ENCODE peak calls at places on chromosomes 11 and 22, in five cellular contexts. F is sigmoid colon, T is prostate gland, I is transverse colon, S is Caco-2. K is an unnamed sample. For H3K4me1, the result is how much of the 10 kb centered on the place peaks cover.

GRCh38 chr22:50174382-50175190 is 4.1 kb downstream of the PANX2 start:
- DNase-seq in I (no peak), T (no peak), S (no peak), F (peak), K (no peak)

GRCh38 chr11:4677948-4678347 is 19.7 kb downstream of the OR51E2 start:
- DNase-seq in F (no peak), T (peak), I (no peak), S (no peak), K (no peak)

GRCh38 chr11:92653448-92653847 is 316.0 kb upstream of the MTNR1B start:
- DNase-seq in S (no peak), I (no peak), T (no peak), F (no peak), K (no peak)

GRCh38 chr11:131760191-131760951 is 390.0 kb downstream of the NTM start:
- DNase-seq in I (no peak), T (no peak), F (no peak), S (no peak), K (no peak)

GRCh38 chr11:129117595-129118350 is 74.4 kb downstream of the ARHGAP32 start:
- DNase-seq in F (no peak), I (peak), T (peak), S (peak), K (peak)

GRCh38 chr11:129143335-129143734 is 48.8 kb downstream of the ARHGAP32 start:
- DNase-seq in T (no peak), I (peak), S (peak), F (peak), K (peak)

GRCh38 chr11:72989727-72990126 is 152.4 kb downstream of the FCHSD2 start:
- DNase-seq in T (no peak), F (no peak), S (no peak), I (no peak), K (no peak)

GRCh38 chr11:77153276-77154185 is 25.5 kb downstream of the MYO7A start:
- DNase-seq in F (no peak), I (no peak), S (no peak), T (no peak), K (peak)

GRCh38 chr11:70627219-70627618 is 228.9 kb downstream of the CTTN start:
- DNase-seq in S (no peak), F (no peak), I (peak), T (no peak), K (peak)

GRCh38 chr11:2521681-2522630 is 77.1 kb downstream of the KCNQ1 start:
- DNase-seq in I (peak), S (no peak), F (peak), T (no peak), K (peak)

GRCh38 chr11:66317322-66317765 is 500 bp upstream of the CD248 start:
- DNase-seq in F (peak), S (no peak), I (no peak), T (no peak), K (no peak)

GRCh38 chr11:503179-503981 is 3.7 kb downstream of the RNH1 start:
- DNase-seq in F (peak), T (no peak), I (peak), S (no peak), K (peak)

GRCh38 chr11:70694371-70694770 is 296.0 kb downstream of the CTTN start:
- DNase-seq in I (no peak), S (no peak), F (no peak), T (no peak), K (peak)

GRCh38 chr11:67464411-67465189 is 4.5 kb downstream of the TMEM134 start:
- DNase-seq in F (peak), S (peak), I (peak), T (peak), K (peak)

GRCh38 chr22:35380013-35380412 is 883 bp upstream of the HMOX1 start:
- DNase-seq in S (no peak), T (no peak), I (peak), F (no peak), K (peak)

GRCh38 chr11:31355131-31355530 is 14.4 kb downstream of the DCDC1 start:
- DNase-seq in I (no peak), S (no peak), F (no peak), T (no peak), K (no peak)

GRCh38 chr11:15635501-15635900 is 520.8 kb downstream of the INSC start:
- DNase-seq in S (no peak), I (no peak), T (no peak), F (no peak), K (no peak)

GRCh38 chr11:33802414-33802950 is 28.2 kb upstream of the FBXO3 start:
- DNase-seq in S (peak), I (peak), T (peak), F (peak), K (no peak)

GRCh38 chr11:46659908-46660307 is 40.5 kb downstream of the ARHGAP1 start:
- DNase-seq in F (peak), I (no peak), T (no peak), S (no peak), K (no peak)

GRCh38 chr11:4699697-4700435 is 2.2 kb upstream of the OR51E2 start:
- DNase-seq in S (no peak), I (no peak), T (no peak), F (no peak), K (no peak)

GRCh38 chr11:2099523-2100316 is 39.5 kb downstream of the IGF2 start:
- DNase-seq in T (peak), S (no peak), F (peak), I (peak), K (peak)

GRCh38 chr22:25134028-25134427 is 65.6 kb upstream of the CRYBB3 start:
- DNase-seq in F (peak), S (no peak), I (peak), T (peak), K (peak)

GRCh38 chr22:48477031-48477721 is 1350.5 kb downstream of the BRD1 start:
- DNase-seq in F (no peak), S (no peak), T (no peak), I (no peak), K (no peak)

GRCh38 chr11:133041165-133041564 is 491.1 kb downstream of the OPCML start:
- DNase-seq in S (no peak), T (no peak), I (no peak), F (no peak), K (no peak)

GRCh38 chr11:102240502-102240901 is 76.8 kb upstream of the BIRC3 start:
- DNase-seq in F (no peak), S (no peak), I (no peak), T (no peak), K (no peak)

DNA sequence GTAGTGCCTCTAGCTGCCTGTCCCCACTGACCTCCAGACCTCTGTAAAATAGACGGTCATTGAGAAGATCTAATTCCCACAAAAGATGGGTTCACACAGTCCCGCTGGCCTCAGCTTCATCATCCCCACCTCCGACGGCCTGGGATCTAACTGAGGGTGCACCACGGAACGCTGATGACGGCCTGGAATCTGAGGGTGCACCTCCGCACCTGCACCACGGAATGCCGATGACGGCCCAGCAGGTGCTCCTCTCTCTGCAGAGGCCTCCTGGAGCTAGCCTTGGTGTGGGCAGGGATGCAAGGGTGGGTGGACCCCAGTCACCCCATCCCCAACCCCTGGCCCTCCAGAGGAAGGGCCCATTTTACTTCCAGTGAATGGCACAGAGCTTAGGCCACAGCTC is 77.3 kb downstream of the PHF21B start:
- DNase-seq in I (no peak), T (no peak), S (no peak), F (no peak), K (no peak)
- H3K4me1 ChIP-seq in I (under half), T (under half), S (under half), F (under half), K (under half)

GRCh38 chr11:80204021-80204420 is 763.2 kb upstream of the TENM4 start:
- DNase-seq in F (no peak), S (no peak), T (no peak), I (no peak), K (no peak)
- TF ChIP-seq CTCF in F (no peak), S (no peak), T (no peak), I (no peak), K (no peak)

GRCh38 chr11:14340721-14341120 is 18.3 kb downstream of the RRAS2 start:
- DNase-seq in T (no peak), F (no peak), S (no peak), I (no peak), K (no peak)

GRCh38 chr11:14336507-14337503 is 22.2 kb downstream of the RRAS2 start:
- DNase-seq in I (no peak), F (no peak), T (no peak), S (no peak), K (no peak)

GRCh38 chr11:14342906-14343305 is 16.1 kb downstream of the RRAS2 start:
- DNase-seq in F (no peak), T (no peak), S (no peak), I (no peak), K (no peak)

GRCh38 chr11:14341968-14342367 is 17.0 kb downstream of the RRAS2 start:
- DNase-seq in S (no peak), I (no peak), T (no peak), F (no peak), K (no peak)

GRCh38 chr11:14339356-14339755 is 19.6 kb downstream of the RRAS2 start:
- DNase-seq in S (no peak), F (no peak), T (no peak), I (no peak), K (no peak)
- H3K4me3 ChIP-seq in S (no peak), F (no peak), T (no peak), I (no peak), K (no peak)

GRCh38 chr22:39467390-39467901 is 10.6 kb downstream of the MGAT3 start:
- DNase-seq in T (no peak), S (no peak), I (no peak), F (no peak), K (no peak)

GRCh38 chr22:39468487-39469325 is 11.9 kb downstream of the MGAT3 start:
- DNase-seq in T (no peak), F (no peak), I (no peak), S (no peak), K (no peak)

GRCh38 chr22:39469326-39469680 is 12.5 kb downstream of the MGAT3 start:
- DNase-seq in T (no peak), S (no peak), I (no peak), F (no peak), K (no peak)

GRCh38 chr22:39463931-39464390 is 7.1 kb downstream of the MGAT3 start:
- DNase-seq in I (no peak), S (no peak), T (peak), F (no peak), K (no peak)

GRCh38 chr22:39466228-39467006 is 9.6 kb downstream of the MGAT3 start:
- DNase-seq in F (no peak), T (no peak), I (no peak), S (no peak), K (no peak)
- H3K4me1 ChIP-seq in F (under half), T (under half), I (under half), S (half or more), K (under half)

GRCh38 chr22:41947181-41948080 is 479 bp upstream of the CENPM start:
- DNase-seq in F (no peak), I (no peak), S (no peak), T (no peak), K (no peak)

GRCh38 chr22:41943661-41944209 is 3.2 kb downstream of the CENPM start:
- DNase-seq in S (no peak), F (no peak), T (no peak), I (peak), K (no peak)

GRCh38 chr22:41948142-41948541 is 1.2 kb upstream of the CENPM start:
- DNase-seq in T (no peak), F (no peak), S (no peak), I (no peak), K (no peak)

GRCh38 chr22:41949297-41949965 is 2.5 kb upstream of the CENPM start:
- DNase-seq in S (no peak), F (no peak), T (no peak), I (no peak), K (no peak)

DNA sequence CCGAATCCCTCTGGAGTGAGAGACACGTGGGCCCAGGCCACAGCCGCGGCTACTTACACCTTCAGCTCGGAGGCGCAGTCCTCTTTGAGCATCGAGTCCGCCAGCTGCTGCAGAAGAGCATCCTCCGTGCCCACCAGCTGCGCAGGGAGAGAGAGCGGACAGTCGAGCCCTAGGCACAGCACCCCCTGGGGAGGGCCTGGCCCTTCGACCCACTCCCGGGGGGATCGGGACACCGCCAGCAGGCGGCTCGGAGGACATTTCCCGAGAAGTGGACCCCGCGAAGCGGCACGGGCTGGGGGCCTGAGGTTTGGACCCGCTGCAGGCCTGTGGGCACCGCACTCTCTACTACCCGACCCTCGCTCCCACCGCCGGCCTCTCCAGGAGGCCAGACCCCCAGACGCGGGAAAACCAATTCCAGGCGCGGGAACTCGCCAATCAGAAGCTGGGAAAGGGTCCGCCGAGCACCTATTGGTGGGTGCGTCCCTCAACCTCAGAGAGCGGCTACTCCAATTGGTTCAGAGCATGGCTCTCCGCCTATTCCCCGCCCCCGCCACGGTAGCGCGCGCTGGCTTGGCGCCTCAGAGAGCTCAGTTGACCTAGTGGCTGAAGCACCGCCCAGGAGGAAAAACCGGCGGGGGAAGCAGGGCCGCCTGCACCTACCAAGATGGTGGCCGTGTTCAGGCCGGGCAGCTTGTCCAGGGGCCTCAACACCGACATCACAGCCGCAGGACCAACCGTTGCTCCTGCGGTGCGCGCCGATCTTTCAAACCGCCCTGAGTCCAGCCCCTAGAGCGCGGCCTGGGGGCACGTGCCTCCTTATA is at the start of gene CENPM:
- DNase-seq in I (peak), F (peak), S (peak), T (peak), K (peak)
- TF ChIP-seq CTCF in I (no peak), F (peak), S (peak), T (no peak), K (no peak)

GRCh38 chr22:18088825-18089568 is 11.2 kb downstream of the PEX26 start:
- DNase-seq in S (no peak), I (peak), F (no peak), T (no peak), K (peak)

GRCh38 chr22:18090286-18090685 is 12.5 kb downstream of the PEX26 start:
- DNase-seq in I (no peak), T (no peak), F (no peak), S (no peak), K (no peak)

GRCh38 chr22:18093661-18094060 is 15.9 kb downstream of the PEX26 start:
- DNase-seq in S (no peak), I (no peak), F (no peak), T (no peak), K (no peak)

GRCh38 chr22:18091916-18092526 is 14.2 kb downstream of the PEX26 start:
- DNase-seq in F (peak), I (peak), S (no peak), T (peak), K (peak)

GRCh38 chr22:18091478-18091877 is 13.7 kb downstream of the PEX26 start:
- DNase-seq in T (no peak), S (no peak), F (no peak), I (no peak), K (no peak)
- H3K4me3 ChIP-seq in T (peak), S (no peak), F (peak), I (no peak), K (no peak)

K was measured in mucosa of descending colon.